ENCODE peak calls at places on chromosomes 12 and 14, in six cellular contexts. G is HL-60, U is GM12878, P is GM23338, D is HepG2, L is SK-N-SH. R is an unnamed sample.

GRCh38 chr12:7959278-7960063 is 23.5 kb upstream of the SLC2A3 start:
- DNase-seq in G (peak; percentile 95), U (peak; percentile 70), P (peak; percentile 97), D (peak; percentile 44), L (no peak), R (no peak)

GRCh38 chr12:111842556-111843396 is 748 bp downstream of the MAPKAPK5 start:
- DNase-seq in G (peak; percentile 18), U (no peak), P (peak; percentile 32), D (peak; percentile 18), L (no peak), R (peak; percentile 25)

GRCh38 chr12:87596636-87597035 is 432.6 kb downstream of the C12orf50 start:
- DNase-seq in G (no peak), U (no peak), P (no peak), D (no peak), L (no peak), R (no peak)

GRCh38 chr12:106760184-106760531 is 14.3 kb upstream of the RIC8B start:
- DNase-seq in G (no peak), U (peak; percentile 65), P (peak; percentile 89), D (no peak), L (no peak), R (no peak)

GRCh38 chr12:96196781-96197180 is 2.6 kb downstream of the ELK3 start:
- DNase-seq in G (no peak), U (no peak), P (no peak), D (no peak), L (no peak), R (no peak)

GRCh38 chr14:53942970-53943750 is 13.5 kb downstream of the BMP4 start:
- DNase-seq in G (no peak), U (no peak), P (peak; percentile 92), D (peak; percentile 91), L (no peak), R (no peak)

GRCh38 chr12:43805857-43806736 is at the start of gene TWF1:
- DNase-seq in G (peak; percentile 32), U (no peak), P (peak; percentile 87), D (peak; percentile 62), L (peak; percentile 95), R (peak; percentile 73)

GRCh38 chr12:11939223-11939622 is 131.5 kb upstream of the BCL2L14 start:
- DNase-seq in G (no peak), U (no peak), P (no peak), D (no peak), L (no peak), R (no peak)

GRCh38 chr14:70660967-70661871 is 19.5 kb downstream of the TTC9 start:
- DNase-seq in G (peak; percentile 28), U (peak; percentile 57), P (no peak), D (no peak), L (no peak), R (no peak)

GRCh38 chr14:97106166-97106565 is 309.0 kb downstream of the VRK1 start:
- DNase-seq in G (no peak), U (peak; percentile 12), P (peak; percentile 9), D (no peak), L (no peak), R (no peak)

GRCh38 chr12:44618960-44619359 is 257.2 kb downstream of the NELL2 start:
- DNase-seq in G (no peak), U (no peak), P (no peak), D (no peak), L (no peak), R (no peak)

GRCh38 chr12:108995370-108995992 is 25.4 kb downstream of the SVOP start:
- DNase-seq in G (no peak), U (no peak), P (no peak), D (no peak), L (no peak), R (no peak)

GRCh38 chr12:93081810-93082165 is 152.7 kb upstream of the EEA1 start:
- DNase-seq in G (no peak), U (no peak), P (peak; percentile 3), D (no peak), L (no peak), R (no peak)

GRCh38 chr12:109814600-109814999 is 18.6 kb downstream of the TRPV4 start:
- DNase-seq in G (no peak), U (no peak), P (no peak), D (no peak), L (no peak), R (no peak)

GRCh38 chr14:92832137-92832700 is 38.1 kb downstream of the GOLGA5 start:
- DNase-seq in G (no peak), U (no peak), P (no peak), D (no peak), L (no peak), R (no peak)

GRCh38 chr12:126191037-126191891 is 1126.0 kb downstream of the AACS start:
- DNase-seq in G (no peak), U (no peak), P (peak; percentile 64), D (no peak), L (peak; percentile 14), R (no peak)

GRCh38 chr14:66483322-66483721 is 2.8 kb upstream of the CCDC196 start:
- DNase-seq in G (no peak), U (no peak), P (no peak), D (no peak), L (no peak), R (no peak)

GRCh38 chr14:21723431-21724045 is 49.9 kb upstream of the OR4E1 start:
- DNase-seq in G (no peak), U (no peak), P (peak; percentile 96), D (peak; percentile 60), L (peak; percentile 22), R (peak; percentile 41)
- TF ChIP-seq CTCF in G (peak; percentile 30), U (peak; percentile 31), P (peak; percentile 90), D (peak; percentile 76), L (peak; percentile 42), R (peak; percentile 5)

GRCh38 chr12:101667591-101667990 is 29.8 kb upstream of the CHPT1 start:
- DNase-seq in G (no peak), U (no peak), P (no peak), D (no peak), L (no peak), R (no peak)

GRCh38 chr12:101670007-101670671 is 27.3 kb upstream of the CHPT1 start:
- DNase-seq in G (peak; percentile 63), U (no peak), P (peak; percentile 59), D (peak; percentile 66), L (peak; percentile 19), R (peak; percentile 44)

GRCh38 chr12:101671839-101672238 is 25.6 kb upstream of the CHPT1 start:
- DNase-seq in G (peak; percentile 7), U (no peak), P (no peak), D (no peak), L (no peak), R (no peak)

GRCh38 chr12:101675555-101675954 is 21.9 kb upstream of the CHPT1 start:
- DNase-seq in G (no peak), U (no peak), P (no peak), D (peak; percentile 45), L (no peak), R (no peak)

DNA sequence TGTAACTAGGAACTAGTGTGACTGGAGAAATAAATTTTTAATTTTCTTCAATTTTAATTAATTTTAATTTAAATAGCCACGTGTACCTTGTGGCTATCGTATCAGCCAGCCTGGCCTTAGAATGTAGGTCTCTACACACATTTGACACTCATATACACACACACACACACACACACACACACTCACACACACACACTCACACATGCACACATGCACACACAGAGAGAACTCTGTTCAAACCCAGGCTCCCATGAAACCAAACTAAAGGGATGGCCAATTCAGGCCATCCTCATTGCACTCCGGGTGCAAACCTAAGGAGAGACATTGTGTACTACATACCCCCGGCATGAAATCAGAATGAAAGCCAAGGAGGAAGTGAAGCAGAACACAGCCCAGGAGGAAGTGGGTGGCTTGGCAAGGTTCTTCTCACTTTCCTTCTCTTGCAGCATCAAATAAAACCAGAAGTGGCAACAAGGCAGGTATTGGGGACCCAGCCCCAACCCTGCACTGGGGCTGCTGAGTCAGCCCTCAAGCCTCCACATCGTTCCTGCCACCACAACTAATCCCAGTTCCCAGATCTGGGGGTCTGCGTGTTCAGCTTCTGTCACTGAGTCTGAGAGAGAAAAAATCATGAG is 26.2 kb upstream of the CHPT1 start:
- DNase-seq in G (peak; percentile 58), U (peak; percentile 36), P (no peak), D (no peak), L (no peak), R (no peak)
- TF ChIP-seq REST in G (no peak), U (no peak), P (no peak), D (no peak), L (no peak), R (no peak)

DNA sequence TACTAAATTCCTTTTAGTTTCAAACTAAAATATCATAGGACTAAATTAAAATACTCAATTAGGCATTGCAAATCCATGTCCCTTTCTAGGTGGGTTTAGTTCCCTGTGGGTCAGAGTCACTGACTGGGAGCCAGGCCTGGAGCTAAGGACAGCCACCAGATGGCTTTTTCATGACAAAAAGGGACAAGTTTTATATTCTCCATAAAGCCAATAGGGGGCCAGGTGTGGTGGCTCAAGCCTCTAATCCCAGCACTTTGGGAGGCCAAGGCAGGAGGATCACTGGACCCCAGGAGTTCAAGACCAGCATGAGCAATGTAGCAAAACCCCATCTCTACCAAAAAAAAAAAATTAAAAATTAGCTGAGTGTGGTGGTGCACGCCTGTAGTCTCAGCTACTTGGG is 35.4 kb upstream of the EIF5 start:
- DNase-seq in G (no peak), U (no peak), P (no peak), D (peak; percentile 34), L (peak; percentile 35), R (peak; percentile 24)
- TF ChIP-seq CTCF in G (no peak), U (no peak), P (peak; percentile 24), D (peak; percentile 36), L (no peak), R (no peak)

GRCh38 chr12:52060498-52061177 is 9.1 kb upstream of the ATG101 start:
- DNase-seq in G (no peak), U (no peak), P (no peak), D (no peak), L (no peak), R (peak; percentile 82)
- TF ChIP-seq REST in G (no peak), U (no peak), P (no peak), D (no peak), L (no peak), R (no peak)

R was measured in A549.